ENCODE peak calls at places on chromosomes 3 and 15, in seven cellular contexts. T is transverse colon; J is H1; G is astrocyte; N is CD4-positive, alpha-beta memory T cell; C is heart left ventricle; W is thyroid gland. H is an unnamed sample.

GRCh38 chr3:160472344-160472743 is 22.8 kb upstream of the TRIM59 start:
- DNase-seq in T (no peak), J (no peak), G (peak), N (no peak), C (no peak), W (no peak), H (no peak)

GRCh38 chr15:63114465-63114864 is 7.2 kb upstream of the LACTB start:
- DNase-seq in T (no peak), J (no peak), G (no peak), N (no peak), C (no peak), W (no peak), H (no peak)

GRCh38 chr3:36905545-36905944 is 39.3 kb downstream of the TRANK1 start:
- DNase-seq in T (no peak), J (peak), G (no peak), N (no peak), C (no peak), W (no peak), H (no peak)

GRCh38 chr3:153442386-153442785 is 280.4 kb downstream of the RAP2B start:
- DNase-seq in T (no peak), J (no peak), G (no peak), N (no peak), C (no peak), W (no peak), H (no peak)

GRCh38 chr15:22232675-22233074 is 152.3 kb downstream of the OR4M2 start:
- DNase-seq in T (no peak), J (no peak), G (no peak), N (no peak), C (no peak), W (no peak), H (no peak)

GRCh38 chr3:56818156-56818985 is 16.6 kb upstream of the ARHGEF3 start:
- DNase-seq in T (no peak), J (no peak), G (no peak), N (no peak), C (no peak), W (no peak), H (no peak)

GRCh38 chr15:83282859-83283812 is 1.3 kb downstream of the BNC1 start:
- DNase-seq in T (no peak), J (peak), G (peak), N (no peak), C (peak), W (no peak), H (no peak)

GRCh38 chr3:18712713-18713575 is 287.8 kb upstream of the SATB1 start:
- DNase-seq in T (no peak), J (no peak), G (no peak), N (peak), C (no peak), W (no peak), H (no peak)

GRCh38 chr15:36595625-36596024 is 16.2 kb downstream of the CDIN1 start:
- DNase-seq in T (no peak), J (no peak), G (no peak), N (no peak), C (no peak), W (no peak), H (no peak)

GRCh38 chr3:5565026-5565425 is 377.5 kb downstream of the EDEM1 start:
- DNase-seq in T (no peak), J (no peak), G (no peak), N (no peak), C (no peak), W (no peak), H (no peak)

GRCh38 chr3:150439657-150440056 is 31.6 kb downstream of the TSC22D2 start:
- DNase-seq in T (no peak), J (no peak), G (peak), N (no peak), C (no peak), W (no peak), H (no peak)

GRCh38 chr3:44117736-44118135 is 124.0 kb upstream of the TOPAZ1 start:
- DNase-seq in T (no peak), J (no peak), G (no peak), N (no peak), C (no peak), W (no peak), H (no peak)

GRCh38 chr15:31027948-31028586 is 36.6 kb upstream of the MTMR10 start:
- DNase-seq in T (no peak), J (no peak), G (no peak), N (no peak), C (no peak), W (no peak), H (no peak)

GRCh38 chr15:81184188-81184587 is 12.5 kb upstream of the IL16 start:
- DNase-seq in T (no peak), J (peak), G (peak), N (no peak), C (no peak), W (no peak), H (no peak)

GRCh38 chr15:44527241-44527640 is 9.7 kb upstream of the EIF3J start:
- DNase-seq in T (no peak), J (no peak), G (no peak), N (no peak), C (no peak), W (no peak), H (no peak)

DNA sequence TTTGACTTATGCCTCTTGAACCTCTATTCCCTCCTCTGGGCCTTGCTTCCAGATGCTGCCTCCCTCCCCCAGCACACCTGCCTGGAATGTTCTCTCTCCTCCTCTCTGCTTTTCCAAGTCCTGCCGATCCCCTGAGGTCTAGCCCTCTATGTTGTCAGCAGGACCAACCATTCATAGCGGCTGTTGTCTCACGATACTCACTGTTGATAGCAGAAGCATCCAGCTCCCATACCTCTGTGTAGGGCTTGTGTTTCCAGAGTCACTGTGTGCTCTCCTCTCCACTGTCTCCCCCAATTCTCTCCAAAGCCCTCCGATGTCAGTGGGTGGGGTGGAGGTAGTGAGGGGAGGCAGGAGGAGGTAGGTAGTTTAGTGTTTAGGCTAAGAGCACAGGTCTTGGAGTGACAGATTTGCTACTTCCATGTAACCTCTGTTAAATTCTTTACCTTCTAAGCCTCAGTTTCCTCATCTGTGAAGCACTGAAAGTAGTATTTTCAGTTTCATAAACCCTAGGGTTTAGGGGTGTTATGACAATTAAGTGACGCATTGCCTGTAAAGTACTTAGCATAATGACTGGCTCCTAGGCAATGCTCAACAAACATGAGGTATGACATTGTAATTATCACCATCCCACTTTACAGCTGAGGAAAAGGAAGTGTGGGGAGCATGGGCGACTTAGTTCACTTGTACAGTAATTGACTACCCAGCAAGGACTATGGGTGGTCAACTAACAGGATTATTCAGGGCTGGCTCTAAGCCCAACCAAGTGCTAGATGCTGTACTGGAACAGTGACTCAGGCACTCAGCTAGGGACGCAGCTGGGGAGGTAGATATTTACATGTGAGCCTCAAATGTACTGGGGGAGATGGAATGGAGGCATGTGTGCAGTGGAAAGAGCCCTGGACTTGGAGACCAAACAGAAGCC is 122.8 kb downstream of the CACNA1D start:
- DNase-seq in T (no peak), J (peak), G (no peak), N (no peak), C (no peak), W (no peak), H (no peak)
- H3K4me3 ChIP-seq in T (no peak), J (no peak), G (no peak), N (no peak), C (no peak), W (no peak), H (no peak)

GRCh38 chr3:133568294-133569014 is 5.0 kb upstream of the CDV3 start:
- DNase-seq in T (no peak), J (no peak), G (peak), N (no peak), C (no peak), W (no peak), H (no peak)
- H3K27ac ChIP-seq in T (no peak), J (no peak), G (peak), N (no peak), C (no peak), W (no peak), H (no peak)

GRCh38 chr3:49025793-49026520 is 3.2 kb downstream of the IMPDH2 start:
- DNase-seq in T (no peak), J (no peak), G (no peak), N (no peak), C (no peak), W (no peak), H (no peak)

GRCh38 chr3:49028673-49029562 is at the start of gene IMPDH2:
- DNase-seq in T (peak), J (peak), G (peak), N (peak), C (peak), W (peak), H (peak)

GRCh38 chr3:49028298-49028672 is 913 bp downstream of the IMPDH2 start:
- DNase-seq in T (no peak), J (no peak), G (no peak), N (no peak), C (no peak), W (no peak), H (no peak)

GRCh38 chr3:49026536-49026935 is 2.7 kb downstream of the IMPDH2 start:
- DNase-seq in T (no peak), J (no peak), G (no peak), N (no peak), C (no peak), W (no peak), H (no peak)

GRCh38 chr3:49027634-49028033 is 1.6 kb downstream of the IMPDH2 start:
- DNase-seq in T (no peak), J (no peak), G (no peak), N (no peak), C (no peak), W (no peak), H (no peak)
- H3K4me3 ChIP-seq in T (no peak), J (no peak), G (no peak), N (no peak), C (no peak), W (no peak), H (no peak)

DNA sequence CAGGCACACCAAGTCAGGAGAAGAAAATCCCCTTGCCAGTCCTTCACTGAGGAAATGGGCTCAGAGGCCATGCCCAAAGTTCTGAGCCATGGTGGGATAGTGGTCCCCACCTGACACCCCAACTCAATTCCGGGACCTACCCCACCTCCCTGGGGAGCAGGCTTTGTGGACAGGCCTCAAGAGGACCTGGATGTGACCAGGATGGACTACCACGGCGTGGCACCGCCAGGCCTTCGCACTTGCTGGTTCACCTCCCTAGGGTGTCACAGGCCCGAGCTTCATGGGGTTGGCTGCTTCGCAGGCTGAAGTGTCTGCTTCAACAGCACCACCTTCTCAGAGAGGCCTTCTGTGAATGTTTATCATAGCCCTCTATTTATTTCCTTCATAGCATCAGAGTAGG is 31.7 kb downstream of the POC1A start:
- DNase-seq in T (no peak), J (no peak), G (no peak), N (no peak), C (peak), W (no peak), H (no peak)
- H3K27ac ChIP-seq in T (peak), J (no peak), G (no peak), N (no peak), C (peak), W (peak), H (no peak)

GRCh38 chr15:98798375-98798893 is 150.1 kb downstream of the IGF1R start:
- DNase-seq in T (no peak), J (no peak), G (no peak), N (no peak), C (no peak), W (no peak), H (no peak)
- H3K4me3 ChIP-seq in T (no peak), J (no peak), G (no peak), N (no peak), C (no peak), W (no peak), H (no peak)

GRCh38 chr3:130849111-130849552 is 44.8 kb upstream of the ATP2C1 start:
- DNase-seq in T (peak), J (no peak), G (no peak), N (no peak), C (no peak), W (peak), H (no peak)

GRCh38 chr3:130850846-130851245 is 43.0 kb upstream of the ATP2C1 start:
- DNase-seq in T (no peak), J (no peak), G (no peak), N (no peak), C (no peak), W (no peak), H (no peak)

GRCh38 chr3:130850044-130850797 is 43.7 kb upstream of the ATP2C1 start:
- DNase-seq in T (no peak), J (no peak), G (peak), N (peak), C (no peak), W (no peak), H (no peak)

GRCh38 chr3:130857336-130858026 is 36.4 kb upstream of the ATP2C1 start:
- DNase-seq in T (no peak), J (no peak), G (no peak), N (no peak), C (no peak), W (no peak), H (no peak)

GRCh38 chr3:130854208-130854864 is 39.5 kb upstream of the ATP2C1 start:
- DNase-seq in T (no peak), J (no peak), G (no peak), N (no peak), C (no peak), W (no peak), H (no peak)
- H3K27ac ChIP-seq in T (no peak), J (no peak), G (no peak), N (no peak), C (no peak), W (no peak), H (no peak)

GRCh38 chr3:187098925-187099512 is 40.3 kb downstream of the RPL39L start:
- DNase-seq in T (no peak), J (no peak), G (no peak), N (no peak), C (no peak), W (no peak), H (no peak)

GRCh38 chr3:187103251-187103650 is 36.0 kb downstream of the RPL39L start:
- DNase-seq in T (no peak), J (no peak), G (no peak), N (no peak), C (no peak), W (no peak), H (no peak)

GRCh38 chr3:187102073-187102634 is 37.1 kb downstream of the RPL39L start:
- DNase-seq in T (no peak), J (no peak), G (no peak), N (no peak), C (no peak), W (peak), H (no peak)

GRCh38 chr3:187104342-187104741 is 35.0 kb downstream of the RPL39L start:
- DNase-seq in T (no peak), J (no peak), G (no peak), N (no peak), C (no peak), W (no peak), H (no peak)

GRCh38 chr3:187101184-187102072 is 37.9 kb downstream of the RPL39L start:
- DNase-seq in T (peak), J (no peak), G (peak), N (peak), C (peak), W (peak), H (peak)
- H3K4me3 ChIP-seq in T (no peak), J (no peak), G (peak), N (peak), C (peak), W (no peak), H (peak)

DNA sequence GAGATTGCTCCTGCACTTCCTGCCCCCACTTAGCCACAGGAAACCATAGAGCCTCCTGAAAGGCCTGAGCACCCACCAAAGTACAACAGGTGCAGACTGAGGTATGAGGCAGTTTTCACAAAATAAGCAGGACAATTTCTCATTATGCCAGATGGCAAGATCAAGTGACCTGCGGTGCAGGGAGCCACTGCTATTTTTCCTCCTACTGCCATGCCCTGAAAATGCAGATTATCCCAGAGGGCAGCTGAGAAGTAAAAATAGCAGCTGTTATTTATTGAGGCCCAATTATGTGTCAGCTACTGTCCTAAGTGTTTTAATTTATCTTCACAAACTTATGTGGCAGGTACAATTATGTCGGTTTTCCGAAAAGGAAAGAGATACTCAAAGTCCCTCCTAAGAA is 209.5 kb upstream of the ST8SIA2 start:
- DNase-seq in T (no peak), J (no peak), G (no peak), N (no peak), C (no peak), W (no peak), H (no peak)
- H3K27ac ChIP-seq in T (no peak), J (no peak), G (no peak), N (no peak), C (no peak), W (no peak), H (no peak)

GRCh38 chr3:13801361-13802214 is 78.3 kb downstream of the WNT7A start:
- DNase-seq in T (no peak), J (no peak), G (no peak), N (no peak), C (no peak), W (no peak), H (no peak)
- H3K4me3 ChIP-seq in T (no peak), J (no peak), G (no peak), N (no peak), C (no peak), W (no peak), H (no peak)

H was measured in CD8-positive, alpha-beta memory T cell.